ENCODE peak calls at places on chromosomes 3 and 15, in five cellular contexts. G is K562, A is HepG2, J is IMR-90, Y is GM12878. X is an unnamed sample.
A peak's percentile ranks its signal among the peaks of the same experiment; 100 is the strongest.

GRCh38 chr3:131109156-131109555 is 82.5 kb downstream of the NEK11 start:
- DNase-seq in G (no peak), A (no peak), J (no peak), Y (no peak), X (no peak)

GRCh38 chr3:157128771-157129671 is 30.9 kb downstream of the CCNL1 start:
- DNase-seq in G (no peak), A (peak; percentile 40), J (peak; percentile 30), Y (no peak), X (no peak)

GRCh38 chr15:90211009-90211408 is 9.9 kb downstream of the SEMA4B start:
- DNase-seq in G (no peak), A (no peak), J (no peak), Y (no peak), X (no peak)

GRCh38 chr15:100786139-100786531 is 93.5 kb upstream of the ALDH1A3 start:
- DNase-seq in G (no peak), A (no peak), J (no peak), Y (no peak), X (no peak)

GRCh38 chr3:10421996-10422395 is 83.4 kb downstream of the ATP2B2 start:
- DNase-seq in G (no peak), A (no peak), J (no peak), Y (no peak), X (no peak)

GRCh38 chr15:85149460-85150129 is 167.9 kb downstream of the PDE8A start:
- DNase-seq in G (no peak), A (no peak), J (no peak), Y (no peak), X (no peak)

GRCh38 chr3:100048248-100048647 is 66.1 kb downstream of the FILIP1L start:
- DNase-seq in G (no peak), A (no peak), J (no peak), Y (no peak), X (no peak)

GRCh38 chr15:94600496-94600895 is 369.1 kb downstream of the MCTP2 start:
- DNase-seq in G (no peak), A (no peak), J (no peak), Y (no peak), X (no peak)

GRCh38 chr3:168620854-168621253 is 525.1 kb upstream of the GOLIM4 start:
- DNase-seq in G (no peak), A (peak; percentile 41), J (no peak), Y (no peak), X (peak; percentile 36)

GRCh38 chr3:50587373-50587772 is 18.1 kb downstream of the HEMK1 start:
- DNase-seq in G (no peak), A (no peak), J (peak; percentile 24), Y (no peak), X (no peak)

GRCh38 chr15:75200765-75201608 is 695 bp upstream of the C15orf39 start:
- DNase-seq in G (peak; percentile 56), A (peak; percentile 57), J (no peak), Y (no peak), X (no peak)

GRCh38 chr15:87477759-87478687 is 778.5 kb downstream of the NTRK3 start:
- DNase-seq in G (no peak), A (no peak), J (peak; percentile 49), Y (no peak), X (peak; percentile 49)

GRCh38 chr15:52290329-52290728 is 5.3 kb downstream of the MYO5C start:
- DNase-seq in G (no peak), A (no peak), J (no peak), Y (peak; percentile 30), X (no peak)

GRCh38 chr3:195077611-195078540 is 193.1 kb downstream of the XXYLT1 start:
- DNase-seq in G (no peak), A (no peak), J (no peak), Y (no peak), X (peak; percentile 56)

GRCh38 chr3:169512991-169513390 is 150.5 kb downstream of the MECOM start:
- DNase-seq in G (no peak), A (no peak), J (no peak), Y (no peak), X (no peak)

GRCh38 chr3:128094295-128095151 is 29.1 kb downstream of the RUVBL1 start:
- DNase-seq in G (no peak), A (peak; percentile 48), J (peak; percentile 49), Y (no peak), X (no peak)

GRCh38 chr3:32424581-32425250 is 33.1 kb downstream of the CMTM7 start:
- DNase-seq in G (no peak), A (no peak), J (no peak), Y (no peak), X (no peak)

GRCh38 chr15:51874751-51875644 is 45.5 kb downstream of the TMOD3 start:
- DNase-seq in G (peak; percentile 23), A (peak; percentile 29), J (peak; percentile 99), Y (no peak), X (no peak)

GRCh38 chr3:14253022-14253761 is 74.6 kb downstream of the LSM3 start:
- DNase-seq in G (no peak), A (peak; percentile 55), J (peak; percentile 41), Y (no peak), X (no peak)

GRCh38 chr3:58012302-58012701 is 4.1 kb downstream of the FLNB start:
- DNase-seq in G (no peak), A (no peak), J (no peak), Y (peak; percentile 30), X (no peak)

GRCh38 chr15:79140846-79141570 is 50.4 kb upstream of the RASGRF1 start:
- DNase-seq in G (no peak), A (no peak), J (no peak), Y (no peak), X (no peak)

GRCh38 chr15:84400820-84401219 is 165.2 kb downstream of the GOLGA6L4 start:
- DNase-seq in G (no peak), A (no peak), J (no peak), Y (no peak), X (no peak)

GRCh38 chr15:94346272-94346671 is 114.9 kb downstream of the MCTP2 start:
- DNase-seq in G (no peak), A (no peak), J (peak; percentile 1), Y (no peak), X (no peak)

GRCh38 chr3:4350789-4351163 is 47.6 kb downstream of the SETMAR start:
- DNase-seq in G (peak; percentile 69), A (peak; percentile 53), J (peak; percentile 69), Y (peak; percentile 31), X (peak; percentile 64)

GRCh38 chr3:71416868-71417267 is 166.7 kb downstream of the FOXP1 start:
- DNase-seq in G (peak; percentile 31), A (peak; percentile 34), J (no peak), Y (no peak), X (no peak)
- TF ChIP-seq MXI1 in G (no peak), A (no peak), J (no peak), Y (no peak), X (no peak)

DNA sequence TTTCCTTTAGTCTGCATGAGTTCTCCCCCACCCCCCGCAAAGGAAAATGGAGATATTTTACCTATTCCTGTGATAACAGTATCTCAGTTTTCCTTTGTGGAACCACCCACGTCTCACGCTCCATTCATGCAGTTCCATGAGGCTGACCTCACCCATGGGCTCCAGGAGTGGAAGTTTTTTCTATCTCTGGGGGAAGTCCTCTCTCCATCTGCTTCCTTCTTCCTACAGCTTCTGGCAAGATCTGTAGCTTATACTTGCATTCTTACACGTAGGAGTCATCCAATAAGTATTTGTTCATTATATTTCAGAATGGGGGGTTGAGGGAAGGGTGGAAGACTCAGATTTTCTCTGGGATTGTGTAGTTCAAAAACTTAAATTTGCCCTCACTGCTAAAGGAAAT is 5.8 kb upstream of the GLCE start:
- DNase-seq in G (no peak), A (no peak), J (peak; percentile 93), Y (no peak), X (no peak)
- TF ChIP-seq MXI1 in G (no peak), A (no peak), J (no peak), Y (no peak), X (no peak)

GRCh38 chr3:186107148-186108105 is 1.5 kb downstream of the ETV5 start:
- DNase-seq in G (peak; percentile 55), A (peak; percentile 69), J (peak; percentile 68), Y (no peak), X (peak; percentile 73)

GRCh38 chr3:186108941-186109865 is at the start of gene ETV5:
- DNase-seq in G (peak; percentile 98), A (peak; percentile 99), J (peak; percentile 99), Y (peak; percentile 90), X (peak; percentile 96)

GRCh38 chr3:186105543-186105942 is 3.3 kb downstream of the ETV5 start:
- DNase-seq in G (no peak), A (no peak), J (no peak), Y (no peak), X (no peak)

GRCh38 chr3:186109897-186110803 is 1.3 kb upstream of the ETV5 start:
- DNase-seq in G (peak; percentile 40), A (no peak), J (peak; percentile 21), Y (no peak), X (peak; percentile 54)

GRCh38 chr3:186108106-186108940 is 566 bp downstream of the ETV5 start:
- DNase-seq in G (peak; percentile 73), A (peak; percentile 59), J (peak; percentile 66), Y (no peak), X (peak; percentile 87)
- TF ChIP-seq MXI1 in G (no peak), A (no peak), J (no peak), Y (no peak), X (no peak)

GRCh38 chr3:132874701-132875100 is 152.5 kb upstream of the NPHP3 start:
- DNase-seq in G (no peak), A (no peak), J (no peak), Y (no peak), X (no peak)

GRCh38 chr3:132880986-132881385 is 157.2 kb upstream of the TMEM108 start:
- DNase-seq in G (no peak), A (no peak), J (no peak), Y (no peak), X (no peak)

GRCh38 chr3:132881756-132882409 is 156.3 kb upstream of the TMEM108 start:
- DNase-seq in G (no peak), A (no peak), J (no peak), Y (no peak), X (no peak)

GRCh38 chr3:132879651-132880050 is 157.4 kb upstream of the NPHP3 start:
- DNase-seq in G (no peak), A (no peak), J (no peak), Y (no peak), X (peak; percentile 28)
- TF ChIP-seq MXI1 in G (no peak), A (no peak), J (no peak), Y (no peak), X (no peak)

GRCh38 chr3:105688821-105689220 is 180.0 kb downstream of the CBLB start:
- DNase-seq in G (no peak), A (peak; percentile 53), J (no peak), Y (no peak), X (no peak)
- TF ChIP-seq MXI1 in G (no peak), A (no peak), J (no peak), Y (no peak), X (no peak)

X was measured in SK-N-SH.